ENCODE peak calls at places on chromosomes 2 and 18, in ten cellular contexts. F is activated B cell treated with CpG ODN at 0.5 μM for 24 hours; P is thoracic aorta; K is lower lobe of right lung; D is A549; L is stimulated activated effector memory CD8-positive, alpha-beta T cell treated with anti-CD3 and anti-CD28 coated beads, Interleukin-12 subunit alpha, Interleukin-12 subunit beta, amount 100 ng/mL, for 72 hours; H is T-helper 2 cell; E is Caki2; R is neuronal stem cell; S is nephron progenitor cell. J is an unnamed sample.

GRCh38 chr18:907880-908512 is 3.3 kb downstream of the ADCYAP1 start:
- DNase-seq in L (no peak), E (no peak), F (no peak), D (no peak), H (no peak), R (no peak), P (no peak), K (peak), S (peak), J (no peak)

GRCh38 chr2:46164581-46165301 is 132.5 kb upstream of the EPAS1 start:
- DNase-seq in E (no peak), P (peak), L (no peak), H (no peak), S (no peak), K (no peak), F (no peak), D (peak), R (no peak), J (no peak)

GRCh38 chr2:30026091-30027055 is 105.0 kb upstream of the ALK start:
- DNase-seq in F (no peak), H (no peak), E (peak), S (peak), D (peak), K (no peak), L (no peak), P (no peak), R (peak), J (no peak)

GRCh38 chr18:63869851-63870250 is 17.7 kb upstream of the SERPINB2 start:
- DNase-seq in P (no peak), L (no peak), R (no peak), D (no peak), H (no peak), F (no peak), S (no peak), E (no peak), K (no peak), J (no peak)

GRCh38 chr2:36812196-36812595 is 115.7 kb downstream of the VIT start:
- DNase-seq in K (no peak), L (no peak), D (peak), S (peak), H (no peak), P (no peak), F (no peak), E (no peak), R (no peak), J (no peak)

GRCh38 chr2:240138275-240138984 is 2.0 kb downstream of the OTOS start:
- DNase-seq in S (no peak), H (no peak), R (no peak), E (no peak), D (no peak), L (no peak), F (no peak), P (no peak), K (peak), J (no peak)

GRCh38 chr2:229855116-229855515 is 66.7 kb downstream of the TRIP12 start:
- DNase-seq in F (no peak), E (no peak), K (no peak), D (peak), S (no peak), R (no peak), L (no peak), P (no peak), H (no peak), J (no peak)

GRCh38 chr2:6877402-6878305 is at the start of gene RSAD2:
- DNase-seq in H (no peak), K (peak), F (no peak), S (no peak), L (no peak), D (no peak), E (peak), P (no peak), R (no peak), J (peak)

GRCh38 chr2:173663835-173664515 is 301.2 kb downstream of the SP3 start:
- DNase-seq in P (no peak), L (no peak), F (no peak), E (no peak), K (no peak), D (no peak), H (no peak), S (no peak), R (no peak), J (no peak)

GRCh38 chr18:48228301-48228715 is 180.9 kb downstream of the ZBTB7C start:
- DNase-seq in D (no peak), H (no peak), S (no peak), E (peak), F (no peak), R (no peak), P (no peak), L (no peak), K (peak), J (no peak)

GRCh38 chr2:28068098-28068497 is 177.6 kb downstream of the BABAM2 start:
- DNase-seq in E (no peak), S (no peak), K (no peak), L (no peak), F (no peak), H (no peak), P (no peak), D (no peak), R (no peak), J (no peak)